ENCODE peak calls at places on chromosomes 3 and 15, in ten cellular contexts. M is SK-N-SH, K is H9, O is GM23248, R is astrocyte, Y is OCI-LY7, S is mesendoderm, Z is endothelial cell of umbilical vein, T is GM12878, B is HCT116. G is an unnamed sample.

GRCh38 chr3:141237701-141238521 is 6.3 kb downstream of the PXYLP1 start:
- DNase-seq in M (no peak), K (no peak), O (no peak), R (peak; percentile 47), Y (no peak), S (peak; percentile 28), Z (no peak), T (no peak), B (no peak), G (no peak)

GRCh38 chr3:43389388-43390254 is 103.3 kb downstream of the SNRK start:
- DNase-seq in M (no peak), K (no peak), O (no peak), R (peak; percentile 66), Y (peak; percentile 4), S (no peak), Z (peak; percentile 97), T (peak; percentile 19), B (no peak), G (peak; percentile 85)

GRCh38 chr15:74795961-74796625 is 14.2 kb downstream of the CSK start:
- DNase-seq in M (no peak), K (no peak), O (no peak), R (no peak), Y (no peak), S (no peak), Z (no peak), T (no peak), B (no peak), G (no peak)

GRCh38 chr3:172341482-172342059 is 106.7 kb downstream of the GHSR start:
- DNase-seq in M (peak; percentile 54), K (no peak), O (peak; percentile 71), R (peak; percentile 43), Y (peak; percentile 72), S (peak; percentile 69), Z (peak; percentile 63), T (peak; percentile 24), B (peak; percentile 48), G (peak; percentile 76)

GRCh38 chr3:189195302-189195701 is 23.5 kb downstream of the TPRG1 start:
- DNase-seq in M (no peak), K (peak; percentile 39), O (no peak), R (peak; percentile 16), Y (peak; percentile 9), S (peak; percentile 22), Z (no peak), T (no peak), B (no peak), G (no peak)

GRCh38 chr3:186251948-186252619 is 110.0 kb downstream of the DGKG start:
- DNase-seq in M (peak; percentile 45), K (no peak), O (no peak), R (no peak), Y (no peak), S (no peak), Z (no peak), T (no peak), B (no peak), G (no peak)

GRCh38 chr3:35385271-35385670 is 254.1 kb upstream of the ARPP21 start:
- DNase-seq in M (no peak), K (no peak), O (no peak), R (no peak), Y (no peak), S (no peak), Z (no peak), T (no peak), B (no peak), G (no peak)

GRCh38 chr15:88769161-88769971 is 33.9 kb upstream of the ACAN start:
- DNase-seq in M (peak; percentile 44), K (peak; percentile 69), O (peak; percentile 15), R (peak; percentile 12), Y (no peak), S (peak; percentile 51), Z (no peak), T (no peak), B (no peak), G (peak; percentile 87)

GRCh38 chr15:90103669-90104329 is 1.5 kb upstream of the IDH2 start:
- DNase-seq in M (no peak), K (no peak), O (no peak), R (no peak), Y (no peak), S (no peak), Z (no peak), T (no peak), B (no peak), G (peak; percentile 72)

GRCh38 chr3:107384907-107385306 is 7.7 kb downstream of the CCDC54 start:
- DNase-seq in M (no peak), K (no peak), O (no peak), R (no peak), Y (no peak), S (peak; percentile 86), Z (no peak), T (no peak), B (no peak), G (no peak)

GRCh38 chr3:25854214-25854613 is 64.3 kb downstream of the OXSM start:
- DNase-seq in M (no peak), K (no peak), O (peak; percentile 43), R (peak; percentile 55), Y (no peak), S (no peak), Z (peak; percentile 36), T (no peak), B (no peak), G (peak; percentile 54)

GRCh38 chr3:170622369-170623159 is 36.7 kb upstream of the SLC7A14 start:
- DNase-seq in M (peak; percentile 85), K (no peak), O (peak; percentile 95), R (peak; percentile 54), Y (no peak), S (peak; percentile 50), Z (no peak), T (no peak), B (no peak), G (peak; percentile 84)

GRCh38 chr15:70290708-70291107 is 193.0 kb upstream of the TLE3 start:
- DNase-seq in M (no peak), K (no peak), O (no peak), R (no peak), Y (no peak), S (no peak), Z (no peak), T (no peak), B (no peak), G (no peak)

GRCh38 chr3:165040186-165040585 is 38.1 kb downstream of the SI start:
- DNase-seq in M (no peak), K (no peak), O (no peak), R (no peak), Y (no peak), S (no peak), Z (no peak), T (no peak), B (no peak), G (no peak)

GRCh38 chr15:85759391-85759790 is 35.3 kb downstream of the KLHL25 start:
- DNase-seq in M (peak; percentile 85), K (no peak), O (no peak), R (no peak), Y (no peak), S (no peak), Z (no peak), T (no peak), B (no peak), G (peak; percentile 80)

GRCh38 chr15:26711445-26711844 is 61.4 kb downstream of the GABRB3 start:
- DNase-seq in M (no peak), K (no peak), O (no peak), R (no peak), Y (no peak), S (peak; percentile 78), Z (no peak), T (no peak), B (no peak), G (no peak)

GRCh38 chr3:50288387-50289007 is 3.7 kb downstream of the IFRD2 start:
- DNase-seq in M (no peak), K (no peak), O (no peak), R (no peak), Y (no peak), S (no peak), Z (no peak), T (no peak), B (no peak), G (no peak)

GRCh38 chr3:44958406-44958805 is 17.6 kb downstream of the ZDHHC3 start:
- DNase-seq in M (no peak), K (no peak), O (no peak), R (no peak), Y (no peak), S (no peak), Z (no peak), T (no peak), B (no peak), G (no peak)
- H3K79me2 ChIP-seq in M (peaks cover 36% of the 10 kb centered on the region), K (peaks cover 2% of the 10 kb centered on the region), O (peaks cover 61% of the 10 kb centered on the region), R (peaks cover 41% of the 10 kb centered on the region), Y (peaks cover 31% of the 10 kb centered on the region), S (peaks cover 5% of the 10 kb centered on the region), Z (peaks cover 26% of the 10 kb centered on the region), T (peaks cover 5% of the 10 kb centered on the region), B (peaks cover 44% of the 10 kb centered on the region), G (peaks cover 63% of the 10 kb centered on the region)

GRCh38 chr3:149284034-149284433 is 49.4 kb downstream of the TM4SF18 start:
- DNase-seq in M (no peak), K (no peak), O (no peak), R (no peak), Y (no peak), S (no peak), Z (no peak), T (no peak), B (no peak), G (no peak)
- H3K27ac ChIP-seq in M (no peak overlapping the region), K (no peak overlapping the region), O (no peak overlapping the region), R (no peak overlapping the region), Y (no peak overlapping the region), S (no peak overlapping the region), Z (no peak overlapping the region), T (no peak overlapping the region), B (no peak overlapping the region), G (no peak overlapping the region)

GRCh38 chr3:39125837-39126500 is 18.5 kb downstream of the TTC21A start:
- DNase-seq in M (no peak), K (no peak), O (peak; percentile 58), R (no peak), Y (no peak), S (no peak), Z (peak; percentile 24), T (no peak), B (no peak), G (no peak)

GRCh38 chr3:39127296-39127906 is 19.9 kb downstream of the TTC21A start:
- DNase-seq in M (no peak), K (no peak), O (no peak), R (no peak), Y (no peak), S (no peak), Z (no peak), T (no peak), B (no peak), G (no peak)

GRCh38 chr3:39126532-39127071 is 19.1 kb downstream of the TTC21A start:
- DNase-seq in M (peak; percentile 52), K (peak; percentile 68), O (peak; percentile 51), R (no peak), Y (peak; percentile 48), S (peak; percentile 83), Z (peak; percentile 73), T (no peak), B (no peak), G (peak; percentile 91)

GRCh38 chr3:39128951-39129350 is 21.5 kb downstream of the TTC21A start:
- DNase-seq in M (no peak), K (no peak), O (no peak), R (no peak), Y (no peak), S (no peak), Z (no peak), T (no peak), B (no peak), G (no peak)

GRCh38 chr3:39127907-39128303 is 20.4 kb downstream of the TTC21A start:
- DNase-seq in M (no peak), K (no peak), O (no peak), R (no peak), Y (peak; percentile 41), S (no peak), Z (no peak), T (no peak), B (no peak), G (no peak)
- H3K79me2 ChIP-seq in M (no peaks in the 10 kb centered on the region), K (no peaks in the 10 kb centered on the region), O (no peaks in the 10 kb centered on the region), R (no peaks in the 10 kb centered on the region), Y (no peaks in the 10 kb centered on the region), S (no peaks in the 10 kb centered on the region), Z (no peaks in the 10 kb centered on the region), T (no peaks in the 10 kb centered on the region), B (no peaks in the 10 kb centered on the region), G (no peaks in the 10 kb centered on the region)

GRCh38 chr3:120683671-120684301 is 1.7 kb upstream of the HGD start:
- DNase-seq in M (no peak), K (no peak), O (no peak), R (no peak), Y (no peak), S (no peak), Z (no peak), T (no peak), B (no peak), G (no peak)
- H3K27ac ChIP-seq in M (peak overlapping the region; percentile 34), K (no peak overlapping the region), O (no peak overlapping the region), R (no peak overlapping the region), Y (no peak overlapping the region), S (no peak overlapping the region), Z (no peak overlapping the region), T (no peak overlapping the region), B (no peak overlapping the region), G (no peak overlapping the region)